ENCODE peak calls at places on chromosomes 12 and 14, in four cellular contexts. D, U, E and B are unnamed samples.

GRCh38 chr12:43835656-43836454 is at the start of gene TMEM117:
- DNase-seq in U (peak; percentile 25), E (peak; percentile 61), D (no peak), B (peak; percentile 70)

GRCh38 chr12:127165567-127166392 is 1101.2 kb upstream of the TMEM132C start:
- DNase-seq in D (no peak), E (peak; percentile 90), U (peak; percentile 28), B (peak; percentile 45)

GRCh38 chr12:115030017-115030416 is 346.0 kb upstream of the TBX3 start:
- DNase-seq in D (no peak), E (no peak), U (no peak), B (no peak)

GRCh38 chr14:51821822-51822221 is 38.6 kb upstream of the GNG2 start:
- DNase-seq in E (no peak), D (no peak), U (no peak), B (no peak)

GRCh38 chr12:122852336-122853275 is 17.3 kb downstream of the HIP1R start:
- DNase-seq in E (no peak), U (no peak), D (no peak), B (no peak)

GRCh38 chr12:119925269-119925668 is 48.1 kb upstream of the CIT start:
- DNase-seq in D (no peak), E (no peak), U (no peak), B (no peak)

GRCh38 chr12:80226576-80226975 is 127.2 kb downstream of the OTOGL start:
- DNase-seq in D (no peak), U (no peak), E (no peak), B (no peak)

GRCh38 chr12:12481636-12482035 is 81.0 kb downstream of the DUSP16 start:
- DNase-seq in E (no peak), D (no peak), U (no peak), B (no peak)

GRCh38 chr12:12405882-12406281 is 49.0 kb downstream of the BORCS5 start:
- DNase-seq in D (no peak), E (no peak), U (peak; percentile 77), B (no peak)

GRCh38 chr14:30195946-30196345 is 268.3 kb upstream of the PRKD1 start:
- DNase-seq in E (no peak), U (no peak), D (no peak), B (no peak)

GRCh38 chr14:99517643-99518381 is 36.6 kb downstream of the CCNK start:
- DNase-seq in U (no peak), E (no peak), D (no peak), B (no peak)

GRCh38 chr12:67671892-67672291 is 23.3 kb downstream of the DYRK2 start:
- DNase-seq in U (no peak), E (no peak), D (no peak), B (no peak)

GRCh38 chr12:103423061-103423473 is 72.7 kb downstream of the C12orf42 start:
- DNase-seq in E (no peak), D (no peak), U (no peak), B (no peak)

GRCh38 chr12:73656375-73656774 is 881.3 kb upstream of the ATXN7L3B start:
- DNase-seq in U (no peak), E (no peak), D (no peak), B (no peak)

GRCh38 chr12:29521951-29522350 is 24.5 kb upstream of the OVCH1 start:
- DNase-seq in D (no peak), E (no peak), U (no peak), B (no peak)

GRCh38 chr12:1695836-1696670 is 5.2 kb downstream of the ADIPOR2 start:
- DNase-seq in D (no peak), U (no peak), E (no peak), B (no peak)
- TF ChIP-seq TCF7 in D (no peak), U (no peak), E (no peak), B (no peak)

GRCh38 chr12:50375802-50376201 is 20.6 kb downstream of the FAM186A start:
- DNase-seq in D (no peak), E (no peak), U (no peak), B (no peak)

GRCh38 chr12:50380761-50381325 is 15.6 kb downstream of the FAM186A start:
- DNase-seq in D (no peak), U (no peak), E (no peak), B (no peak)
- TF ChIP-seq TCF7 in D (no peak), U (no peak), E (no peak), B (no peak)

DNA sequence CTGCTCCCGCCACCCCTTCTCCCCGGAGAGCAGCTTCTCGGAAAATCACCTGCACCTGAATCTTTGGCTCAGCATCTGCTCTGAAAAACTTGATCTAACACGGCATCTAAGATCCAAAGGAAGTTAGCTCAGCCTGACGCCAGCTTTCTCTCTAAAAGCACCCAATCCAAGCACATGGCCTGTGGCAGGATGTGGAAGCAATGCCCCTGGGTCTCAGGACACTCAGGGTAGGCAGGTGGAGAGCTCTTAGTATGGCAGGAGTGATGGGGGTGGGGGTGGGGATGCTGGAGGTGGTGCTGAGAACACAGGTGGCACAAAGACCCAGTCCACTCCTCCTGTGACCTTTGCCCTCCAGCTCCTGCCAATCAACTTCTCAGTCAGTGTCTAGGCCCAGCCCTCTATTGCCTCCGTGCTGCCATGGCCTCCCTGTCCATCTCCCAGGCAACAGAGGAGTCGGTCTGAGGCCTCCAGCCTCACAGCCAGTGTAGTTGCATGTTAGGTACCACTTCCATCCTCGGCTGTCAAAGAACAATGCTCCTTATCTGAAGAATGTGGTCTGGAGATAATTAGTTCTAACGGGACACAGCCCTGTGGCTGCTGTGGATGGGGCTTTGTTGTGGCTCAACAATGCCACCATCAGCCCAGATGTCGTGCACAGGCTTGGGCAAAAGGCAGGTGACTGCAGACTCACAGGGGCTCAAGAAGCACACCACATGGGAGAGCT is 180.0 kb upstream of the C14orf180 start:
- DNase-seq in U (no peak), E (no peak), D (no peak), B (no peak)
- TF ChIP-seq TCF7 in U (no peak), E (no peak), D (no peak), B (no peak)

GRCh38 chr14:70192915-70193314 is 4.2 kb upstream of the SLC8A3 start:
- DNase-seq in E (peak; percentile 3), D (no peak), U (peak; percentile 10), B (peak; percentile 13)

GRCh38 chr14:70188608-70189540 is at the start of gene SLC8A3:
- DNase-seq in U (no peak), D (no peak), E (no peak), B (peak; percentile 59)

GRCh38 chr14:70190156-70190555 is 1.4 kb upstream of the SLC8A3 start:
- DNase-seq in E (no peak), D (no peak), U (no peak), B (no peak)

GRCh38 chr14:70189678-70190077 is 927 bp upstream of the SLC8A3 start:
- DNase-seq in D (no peak), E (no peak), U (no peak), B (peak; percentile 12)

DNA sequence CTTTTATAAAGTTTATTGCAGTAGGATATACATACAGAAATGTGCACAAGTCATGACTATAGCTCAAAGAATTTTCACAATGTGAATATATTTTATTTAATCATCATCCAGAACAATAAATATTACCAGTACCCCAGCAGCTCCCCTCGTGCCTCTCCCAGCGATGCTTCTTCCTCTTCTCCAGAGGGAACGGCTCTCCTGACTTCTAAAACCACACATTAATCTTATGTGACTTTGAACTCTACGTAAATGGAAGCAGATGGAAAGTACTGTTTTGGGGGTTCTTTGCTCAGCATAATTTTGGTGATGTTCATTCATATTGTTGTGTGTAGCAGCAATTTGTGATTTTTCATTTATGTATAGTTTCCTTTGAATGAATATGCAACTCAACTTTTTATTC is 4.6 kb upstream of the SLC8A3 start:
- DNase-seq in E (no peak), U (no peak), D (no peak), B (no peak)
- TF ChIP-seq TCF7 in E (no peak), U (no peak), D (no peak), B (no peak)

GRCh38 chr14:76948976-76949375 is 79.5 kb downstream of the IRF2BPL start:
- DNase-seq in U (no peak), E (no peak), D (no peak), B (no peak)

GRCh38 chr14:76948213-76948947 is 80.1 kb downstream of the IRF2BPL start:
- DNase-seq in E (no peak), U (peak; percentile 46), D (no peak), B (no peak)

GRCh38 chr14:76950043-76951020 is 78.2 kb downstream of the IRF2BPL start:
- DNase-seq in D (no peak), U (no peak), E (no peak), B (no peak)

GRCh38 chr14:76953196-76953945 is 75.1 kb downstream of the IRF2BPL start:
- DNase-seq in U (peak; percentile 45), E (peak; percentile 20), D (no peak), B (no peak)

DNA sequence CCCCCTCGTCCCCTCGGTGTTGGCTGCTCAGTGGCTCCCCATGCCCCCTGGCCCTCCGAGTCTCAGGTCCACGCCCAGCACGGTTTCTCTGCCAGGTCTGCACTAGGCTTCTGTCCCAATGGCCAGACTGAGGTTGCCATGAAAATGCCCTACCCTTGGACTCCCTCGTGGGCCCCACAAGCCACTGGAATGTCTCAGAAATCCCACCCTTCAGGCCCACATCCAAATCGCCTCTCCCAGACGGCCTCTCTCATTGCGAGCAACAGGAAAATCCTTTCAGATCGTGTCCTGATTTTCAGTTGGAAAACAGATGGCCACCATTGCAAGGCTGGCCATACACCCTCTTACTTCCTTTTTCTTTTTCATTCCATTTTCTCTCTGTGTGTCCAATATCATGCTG is 77.4 kb downstream of the IRF2BPL start:
- DNase-seq in E (no peak), D (no peak), U (no peak), B (no peak)
- TF ChIP-seq TCF7 in E (no peak), D (no peak), U (no peak), B (no peak)

GRCh38 chr12:88552672-88553079 is 27.6 kb downstream of the KITLG start:
- DNase-seq in D (no peak), U (peak; percentile 9), E (no peak), B (no peak)

GRCh38 chr12:88553941-88554658 is 26.2 kb downstream of the KITLG start:
- DNase-seq in D (no peak), E (no peak), U (peak; percentile 62), B (no peak)

GRCh38 chr12:88546851-88547250 is 33.4 kb downstream of the KITLG start:
- DNase-seq in E (no peak), D (no peak), U (no peak), B (no peak)

GRCh38 chr12:88544991-88545684 is 35.1 kb downstream of the KITLG start:
- DNase-seq in U (no peak), E (no peak), D (no peak), B (no peak)

GRCh38 chr12:88549929-88550328 is 30.3 kb downstream of the KITLG start:
- DNase-seq in U (no peak), D (no peak), E (no peak), B (no peak)
- TF ChIP-seq TCF7 in U (no peak), D (no peak), E (no peak), B (no peak)

GRCh38 chr14:61470261-61470953 is 149.0 kb downstream of the PRKCH start:
- DNase-seq in U (no peak), E (no peak), D (no peak), B (peak; percentile 48)
- TF ChIP-seq TCF7 in U (no peak), E (no peak), D (no peak), B (no peak)

GRCh38 chr12:26939192-26939832 is 1.0 kb downstream of the FGFR1OP2 start:
- DNase-seq in U (no peak), D (peak; percentile 34), E (peak; percentile 37), B (no peak)
- TF ChIP-seq TCF7 in U (no peak), D (no peak), E (no peak), B (no peak)

GRCh38 chr12:105485321-105485910 is 154.9 kb downstream of the C12orf75 start:
- DNase-seq in U (no peak), D (no peak), E (no peak), B (no peak)
- TF ChIP-seq TCF7 in U (no peak), D (no peak), E (no peak), B (no peak)